ENCODE peak calls at places on chromosomes 16 and 17, in eight cellular contexts. C is colonic mucosa, I is ovary, Y is transverse colon, E is choroid plexus epithelial cell, T is GM20000, Z is epithelial cell of esophagus, N is dorsolateral prefrontal cortex. B is an unnamed sample.

GRCh38 chr17:64281962-64282752 is 19.1 kb upstream of the TEX2 start:
- DNase-seq in C (peak), I (peak), Y (peak), E (peak), T (peak), Z (peak), N (peak), B (peak)

GRCh38 chr16:56320081-56320480 is 105.3 kb downstream of the AMFR start:
- DNase-seq in C (no peak), I (no peak), Y (no peak), E (no peak), T (no peak), Z (no peak), N (no peak), B (no peak)

GRCh38 chr17:45294506-45294905 is 22.3 kb downstream of the MAP3K14 start:
- DNase-seq in C (no peak), I (no peak), Y (no peak), E (peak), T (no peak), Z (no peak), N (no peak), B (no peak)

GRCh38 chr16:3919413-3919812 is 38.9 kb upstream of the CREBBP start:
- DNase-seq in C (no peak), I (no peak), Y (no peak), E (no peak), T (no peak), Z (no peak), N (no peak), B (no peak)

GRCh38 chr16:4859190-4859899 is 12.1 kb downstream of the UBN1 start:
- DNase-seq in C (no peak), I (no peak), Y (no peak), E (no peak), T (no peak), Z (peak), N (no peak), B (no peak)

GRCh38 chr17:82794781-82795505 is 43.1 kb downstream of the TBCD start:
- DNase-seq in C (no peak), I (no peak), Y (no peak), E (peak), T (no peak), Z (no peak), N (no peak), B (no peak)

GRCh38 chr17:6755281-6755680 is 565 bp upstream of the XAF1 start:
- DNase-seq in C (peak), I (peak), Y (peak), E (peak), T (no peak), Z (no peak), N (no peak), B (no peak)

GRCh38 chr17:29763273-29763672 is 140.6 kb upstream of the CORO6 start:
- DNase-seq in C (no peak), I (no peak), Y (no peak), E (no peak), T (no peak), Z (no peak), N (no peak), B (no peak)

GRCh38 chr16:87826798-87827587 is 42.3 kb downstream of the SLC7A5 start:
- DNase-seq in C (no peak), I (no peak), Y (no peak), E (no peak), T (no peak), Z (peak), N (no peak), B (peak)

GRCh38 chr16:48862087-48862532 is 252.1 kb upstream of the N4BP1 start:
- DNase-seq in C (peak), I (no peak), Y (peak), E (no peak), T (no peak), Z (peak), N (no peak), B (no peak)

GRCh38 chr16:67663151-67663876 is 2.6 kb downstream of the PARD6A start:
- DNase-seq in C (no peak), I (no peak), Y (no peak), E (peak), T (no peak), Z (no peak), N (no peak), B (peak)

DNA sequence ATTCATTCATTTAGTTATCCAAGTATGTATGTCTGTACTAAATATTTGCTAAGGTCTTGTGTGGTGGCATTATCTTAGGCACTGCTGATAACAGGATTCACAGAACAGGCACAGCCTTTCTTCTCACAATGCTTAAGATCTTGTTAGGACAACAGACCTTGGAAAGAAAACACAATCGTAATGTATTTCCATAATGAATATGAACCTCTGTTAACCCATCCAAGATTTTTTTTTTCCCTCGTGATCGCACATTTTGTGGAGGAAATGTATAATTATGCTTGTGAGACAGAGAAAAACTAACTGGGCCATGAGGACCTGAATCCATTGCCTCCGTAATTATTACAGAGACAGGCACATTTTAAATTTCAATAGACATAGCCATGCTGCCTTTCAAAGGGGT is 121.9 kb downstream of the NPIPB5 start:
- DNase-seq in C (no peak), I (no peak), Y (no peak), E (no peak), T (no peak), Z (no peak), N (no peak), B (no peak)
- TF ChIP-seq CTCF in C (no peak), I (no peak), Y (no peak), E (no peak), T (no peak), Z (no peak), N (no peak), B (no peak)

DNA sequence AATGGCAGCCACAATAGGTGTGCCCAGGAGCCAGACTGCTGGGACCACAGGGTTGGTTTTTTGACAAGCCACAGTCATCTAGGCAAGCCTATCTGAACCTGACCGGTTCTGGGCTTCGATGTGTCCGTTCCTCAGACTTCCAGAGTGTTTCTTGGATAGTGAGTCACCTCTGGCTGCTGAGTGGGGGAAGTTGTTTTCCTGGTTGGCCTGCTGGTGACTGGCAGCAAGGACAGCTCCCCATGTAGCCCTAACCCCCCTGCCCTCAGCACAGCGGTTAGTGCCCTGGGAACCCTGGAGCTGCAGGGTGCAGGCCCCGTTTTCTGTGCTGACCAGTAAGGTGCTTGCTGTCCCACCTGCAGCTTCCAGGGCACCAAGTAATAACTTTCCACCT is 65.5 kb downstream of the PLD6 start:
- DNase-seq in C (no peak), I (no peak), Y (no peak), E (peak), T (no peak), Z (peak), N (no peak), B (no peak)
- TF ChIP-seq CTCF in C (no peak), I (no peak), Y (no peak), E (peak), T (no peak), Z (peak), N (no peak), B (no peak)

DNA sequence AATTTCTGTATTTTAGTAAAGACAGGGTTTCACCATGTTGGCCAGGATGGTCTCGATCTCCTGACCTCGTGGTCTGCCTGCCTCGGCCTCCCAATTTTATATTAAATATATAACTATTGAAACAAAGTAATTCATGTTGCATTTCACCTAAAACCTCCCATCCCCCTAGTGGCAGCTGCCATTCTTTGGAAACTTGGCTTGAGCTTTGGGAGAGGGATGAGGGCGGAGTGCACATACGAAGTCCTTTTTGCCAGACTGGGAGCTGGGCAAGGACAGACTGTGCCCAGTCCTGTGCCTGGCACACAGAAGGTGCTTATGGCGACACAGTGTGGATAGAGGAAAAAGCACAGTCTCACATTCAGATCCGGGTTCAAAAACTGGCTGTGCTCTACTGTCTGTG is 83.8 kb downstream of the NETO2 start:
- DNase-seq in C (no peak), I (no peak), Y (no peak), E (no peak), T (no peak), Z (no peak), N (no peak), B (no peak)
- TF ChIP-seq CTCF in C (no peak), I (no peak), Y (no peak), E (no peak), T (no peak), Z (no peak), N (no peak), B (no peak)

GRCh38 chr16:8565498-8565897 is 24.8 kb downstream of the TMEM114 start:
- DNase-seq in C (no peak), I (no peak), Y (no peak), E (no peak), T (no peak), Z (no peak), N (no peak), B (peak)
- TF ChIP-seq CTCF in C (no peak), I (no peak), Y (no peak), E (no peak), T (no peak), Z (no peak), N (no peak), B (no peak)

GRCh38 chr16:22007509-22008214 is at the start of gene MOSMO:
- DNase-seq in C (peak), I (peak), Y (peak), E (peak), T (peak), Z (peak), N (peak), B (peak)
- TF ChIP-seq CTCF in C (no peak), I (no peak), Y (peak), E (no peak), T (no peak), Z (no peak), N (no peak), B (no peak)

DNA sequence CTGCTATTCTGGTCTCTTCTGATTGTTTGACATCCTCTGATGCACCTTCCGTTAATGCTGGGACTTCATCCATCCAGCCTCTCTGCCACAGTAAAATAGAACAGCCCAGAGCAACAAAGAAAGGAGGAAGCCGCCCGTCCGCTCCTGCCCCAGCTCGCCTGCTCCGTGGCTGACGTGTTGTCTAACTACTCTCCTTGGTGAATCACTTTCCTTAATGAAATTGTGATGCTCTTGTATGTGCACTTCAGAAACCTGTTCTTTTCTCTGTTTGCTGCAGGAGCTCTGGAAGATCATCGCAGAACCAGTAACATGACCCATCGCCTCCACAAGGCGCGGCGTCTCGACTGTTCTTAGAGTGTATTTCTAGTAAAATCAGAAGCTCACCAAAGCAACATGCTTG is 24.3 kb downstream of the METTL22 start:
- DNase-seq in C (no peak), I (no peak), Y (no peak), E (no peak), T (no peak), Z (peak), N (no peak), B (no peak)
- TF ChIP-seq CTCF in C (no peak), I (no peak), Y (no peak), E (no peak), T (no peak), Z (no peak), N (no peak), B (no peak)

GRCh38 chr16:57627184-57627871 is 1.1 kb upstream of the ADGRG1 start:
- DNase-seq in C (no peak), I (no peak), Y (no peak), E (peak), T (no peak), Z (peak), N (no peak), B (no peak)
- TF ChIP-seq CTCF in C (no peak), I (no peak), Y (no peak), E (peak), T (no peak), Z (no peak), N (no peak), B (no peak)

DNA sequence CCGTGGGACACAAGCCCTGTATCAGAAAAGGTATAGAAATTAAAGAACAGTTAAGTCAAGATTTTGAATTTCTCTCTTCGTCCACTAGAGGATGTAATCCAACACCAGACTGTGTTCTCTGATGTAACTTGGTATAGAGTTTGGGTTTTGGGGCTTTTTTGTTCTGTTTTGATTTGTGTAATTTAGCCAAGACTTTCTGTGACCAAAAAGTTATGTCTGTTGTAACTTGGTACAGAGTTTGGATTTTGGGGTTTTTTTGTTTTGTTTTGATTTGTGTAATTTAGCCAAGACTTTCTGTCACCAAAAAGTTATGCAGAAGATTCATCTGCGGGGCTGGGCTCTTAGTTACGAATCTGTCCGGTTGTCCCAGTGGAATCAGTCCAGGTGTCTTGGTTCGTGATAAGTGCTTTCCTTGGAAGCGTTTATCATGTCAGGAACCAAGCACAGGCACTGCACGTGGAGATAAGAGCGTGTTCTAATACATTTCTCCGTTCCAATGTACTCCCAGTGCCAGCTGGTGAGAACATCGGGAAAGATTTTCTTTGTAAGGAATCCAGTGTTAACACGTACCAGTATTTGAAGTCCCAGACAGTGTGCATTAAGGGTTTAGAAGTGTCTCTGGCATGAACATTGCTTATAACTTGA is 44.1 kb upstream of the SEC14L1 start:
- DNase-seq in C (no peak), I (peak), Y (no peak), E (peak), T (peak), Z (peak), N (no peak), B (no peak)
- TF ChIP-seq CTCF in C (peak), I (peak), Y (peak), E (peak), T (peak), Z (peak), N (peak), B (peak)

DNA sequence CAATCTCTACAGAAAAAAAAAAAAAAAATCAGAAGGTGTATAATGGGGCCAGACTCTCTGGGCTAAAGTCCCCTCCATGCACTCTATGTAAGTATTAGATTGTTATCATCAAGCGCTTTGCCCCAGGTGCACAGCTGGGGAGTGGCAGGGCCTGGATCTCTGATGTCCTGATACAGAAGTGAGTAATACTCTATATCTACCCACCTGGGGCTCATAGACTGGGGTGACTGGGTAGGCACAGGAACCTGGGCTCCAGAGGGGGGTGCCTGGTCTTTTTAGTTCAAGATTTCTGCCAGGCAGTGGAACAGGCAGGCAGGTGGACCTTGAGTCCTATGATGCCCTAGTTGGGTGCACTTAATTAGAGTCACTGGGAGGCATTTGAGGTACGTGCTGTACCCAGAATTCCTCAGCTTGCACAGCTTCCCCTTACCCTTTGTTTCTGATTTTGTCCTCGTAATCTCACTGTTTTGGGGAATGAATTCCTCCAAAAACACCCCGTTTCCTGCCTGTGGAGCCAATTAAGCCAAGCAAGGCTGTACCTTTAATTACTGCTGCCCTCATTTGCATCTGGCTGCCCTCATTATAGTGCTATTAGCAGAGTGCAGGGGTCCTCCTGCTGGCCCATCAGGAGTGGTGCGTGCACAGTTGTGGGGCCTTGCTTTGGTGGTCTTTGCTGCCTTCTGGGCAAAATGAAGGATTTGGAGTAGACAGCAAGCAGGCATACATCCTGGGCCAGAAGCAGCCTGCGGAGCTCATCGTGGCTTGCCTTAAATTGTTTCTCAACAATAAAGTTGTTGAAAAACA is 239.0 kb downstream of the SNX29 start:
- DNase-seq in C (no peak), I (no peak), Y (no peak), E (no peak), T (no peak), Z (no peak), N (no peak), B (no peak)
- TF ChIP-seq CTCF in C (no peak), I (no peak), Y (no peak), E (peak), T (no peak), Z (no peak), N (no peak), B (no peak)

GRCh38 chr16:31298958-31299357 is 39.2 kb downstream of the ITGAM start:
- DNase-seq in C (no peak), I (no peak), Y (no peak), E (peak), T (no peak), Z (peak), N (no peak), B (no peak)
- TF ChIP-seq CTCF in C (peak), I (no peak), Y (no peak), E (no peak), T (peak), Z (peak), N (no peak), B (no peak)